ENCODE peak calls at places on chromosome 5, in four cellular contexts. One of them, this sample, is unnamed.

GRCh38 chr5:115575167-115576070 is 26.9 kb downstream of the TICAM2 start:
- DNase-seq in cardiac fibroblast: peak
- DNase-seq in C1 segment of cervical spinal cord: no peak
- DNase-seq in GM06990: peak
- DNase-seq in this sample: no peak

GRCh38 chr5:125891326-125891725 is 531.9 kb upstream of the GRAMD2B start:
- DNase-seq in GM06990: no peak
- DNase-seq in C1 segment of cervical spinal cord: no peak
- DNase-seq in cardiac fibroblast: no peak
- DNase-seq in this sample: no peak

GRCh38 chr5:4905674-4906528 is 234.2 kb upstream of the ADAMTS16 start:
- DNase-seq in cardiac fibroblast: no peak
- DNase-seq in GM06990: no peak
- DNase-seq in C1 segment of cervical spinal cord: peak
- DNase-seq in this sample: no peak

GRCh38 chr5:42919600-42919999 is 107.9 kb upstream of the SELENOP start:
- DNase-seq in GM06990: no peak
- DNase-seq in cardiac fibroblast: no peak
- DNase-seq in C1 segment of cervical spinal cord: no peak
- DNase-seq in this sample: no peak

GRCh38 chr5:2175041-2175440 is 292.3 kb upstream of the IRX4 start:
- DNase-seq in C1 segment of cervical spinal cord: no peak
- DNase-seq in GM06990: no peak
- DNase-seq in cardiac fibroblast: no peak
- DNase-seq in this sample: no peak

GRCh38 chr5:174642816-174643405 is 81.5 kb upstream of the MSX2 start:
- DNase-seq in C1 segment of cervical spinal cord: no peak
- DNase-seq in GM06990: no peak
- DNase-seq in cardiac fibroblast: no peak
- DNase-seq in this sample: no peak

GRCh38 chr5:131460133-131460532 is 174.9 kb downstream of the RAPGEF6 start:
- DNase-seq in C1 segment of cervical spinal cord: no peak
- DNase-seq in GM06990: no peak
- DNase-seq in cardiac fibroblast: no peak
- DNase-seq in this sample: no peak

GRCh38 chr5:142680605-142681259 is 5.2 kb downstream of the FGF1 start:
- DNase-seq in GM06990: no peak
- DNase-seq in C1 segment of cervical spinal cord: no peak
- DNase-seq in cardiac fibroblast: no peak
- DNase-seq in this sample: no peak

GRCh38 chr5:56922922-56923321 is 13.5 kb downstream of the SETD9 start:
- DNase-seq in cardiac fibroblast: no peak
- DNase-seq in GM06990: no peak
- DNase-seq in C1 segment of cervical spinal cord: no peak
- DNase-seq in this sample: no peak

GRCh38 chr5:112995764-112996618 is 19.4 kb downstream of the DCP2 start:
- DNase-seq in cardiac fibroblast: peak
- DNase-seq in C1 segment of cervical spinal cord: peak
- DNase-seq in GM06990: no peak
- DNase-seq in this sample: peak

GRCh38 chr5:127290019-127290945 is at the start of gene MEGF10:
- DNase-seq in C1 segment of cervical spinal cord: peak
- DNase-seq in cardiac fibroblast: peak
- DNase-seq in GM06990: no peak
- DNase-seq in this sample: no peak

GRCh38 chr5:82635561-82636288 is 357.6 kb upstream of the RPS23 start:
- DNase-seq in cardiac fibroblast: no peak
- DNase-seq in C1 segment of cervical spinal cord: no peak
- DNase-seq in GM06990: no peak
- DNase-seq in this sample: no peak

This sample was measured in NCI-H446.